ENCODE peak calls at places on chromosomes 13 and 19, in nine cellular contexts. P is AG09309, J is aorta, N is PC-3, O is GM23248, L is brain microvascular endothelial cell, U is foreskin fibroblast, E is tibial artery, R is heart right ventricle. Q is an unnamed sample.

GRCh38 chr19:49949735-49950589 is 11.0 kb downstream of the SIGLEC11 start:
- DNase-seq in J (peak; percentile 24), N (peak; percentile 63), L (no peak), P (peak; percentile 50), U (no peak), O (peak; percentile 13), E (no peak), R (no peak), Q (no peak)

GRCh38 chr13:33799950-33800592 is 17.9 kb upstream of the RFC3 start:
- DNase-seq in J (no peak), P (peak; percentile 13), E (no peak), R (no peak), O (peak; percentile 63), N (peak; percentile 46), U (no peak), L (peak; percentile 4), Q (no peak)

GRCh38 chr13:31697290-31697689 is 42.0 kb upstream of the RXFP2 start:
- DNase-seq in N (no peak), O (peak; percentile 29), U (peak; percentile 16), L (no peak), J (no peak), P (no peak), R (no peak), E (no peak), Q (no peak)

GRCh38 chr19:33502991-33503790 is 18.4 kb downstream of the PEPD start:
- DNase-seq in O (no peak), N (no peak), R (no peak), L (no peak), U (no peak), E (peak; percentile 47), J (peak; percentile 26), P (no peak), Q (no peak)

GRCh38 chr13:45299194-45299593 is 41.8 kb downstream of the TPT1 start:
- DNase-seq in J (no peak), N (peak; percentile 16), P (no peak), R (no peak), O (no peak), E (no peak), U (peak; percentile 11), L (no peak), Q (no peak)

GRCh38 chr13:27283906-27284523 is 13.4 kb downstream of the RASL11A start:
- DNase-seq in O (peak; percentile 47), L (no peak), E (no peak), J (no peak), U (peak; percentile 50), R (no peak), P (no peak), N (peak; percentile 59), Q (no peak)

GRCh38 chr13:110716235-110716505 is 2.7 kb downstream of the ING1 start:
- DNase-seq in P (no peak), L (peak; percentile 6), R (peak; percentile 37), J (peak; percentile 68), O (peak; percentile 66), N (peak; percentile 40), E (peak; percentile 83), U (peak; percentile 24), Q (no peak)

GRCh38 chr13:97945342-97945741 is 8.1 kb upstream of the IPO5 start:
- DNase-seq in L (no peak), N (no peak), O (peak; percentile 39), J (no peak), E (no peak), R (no peak), P (no peak), U (no peak), Q (no peak)

GRCh38 chr13:79995334-79995733 is 345.6 kb downstream of the SPRY2 start:
- DNase-seq in U (peak; percentile 85), J (no peak), P (peak; percentile 63), R (no peak), L (peak; percentile 75), O (peak; percentile 95), E (no peak), N (peak; percentile 52), Q (no peak)

GRCh38 chr19:30036154-30037129 is 94.4 kb downstream of the URI1 start:
- DNase-seq in N (no peak), L (peak; percentile 24), R (no peak), E (no peak), O (peak; percentile 33), U (peak; percentile 21), P (no peak), J (no peak), Q (no peak)

GRCh38 chr13:36131931-36132297 is 732 bp upstream of the DCLK1 start:
- DNase-seq in U (no peak), O (peak; percentile 33), N (no peak), P (no peak), E (peak; percentile 79), L (peak; percentile 56), R (peak; percentile 65), J (peak; percentile 81), Q (no peak)
- H3K4me3 ChIP-seq in U (peak overlapping the region; percentile 49), O (no peak overlapping the region), N (no peak overlapping the region), P (no peak overlapping the region), E (peak overlapping the region; percentile 59), L (no peak overlapping the region), R (peak overlapping the region; percentile 52), J (no peak overlapping the region), Q (peak overlapping the region; percentile 65)

GRCh38 chr19:8609210-8610040 is 1.1 kb downstream of the ADAMTS10 start:
- DNase-seq in O (peak; percentile 79), R (peak; percentile 72), N (no peak), E (peak; percentile 90), P (no peak), L (peak; percentile 81), J (peak; percentile 90), U (peak; percentile 51), Q (no peak)
- H3K4me3 ChIP-seq in O (peak overlapping the region; percentile 76), R (peak overlapping the region; percentile 56), N (no peak overlapping the region), E (peak overlapping the region; percentile 86), P (peak overlapping the region; percentile 48), L (peak overlapping the region; percentile 84), J (peak overlapping the region; percentile 81), U (peak overlapping the region; percentile 68), Q (no peak overlapping the region)

DNA sequence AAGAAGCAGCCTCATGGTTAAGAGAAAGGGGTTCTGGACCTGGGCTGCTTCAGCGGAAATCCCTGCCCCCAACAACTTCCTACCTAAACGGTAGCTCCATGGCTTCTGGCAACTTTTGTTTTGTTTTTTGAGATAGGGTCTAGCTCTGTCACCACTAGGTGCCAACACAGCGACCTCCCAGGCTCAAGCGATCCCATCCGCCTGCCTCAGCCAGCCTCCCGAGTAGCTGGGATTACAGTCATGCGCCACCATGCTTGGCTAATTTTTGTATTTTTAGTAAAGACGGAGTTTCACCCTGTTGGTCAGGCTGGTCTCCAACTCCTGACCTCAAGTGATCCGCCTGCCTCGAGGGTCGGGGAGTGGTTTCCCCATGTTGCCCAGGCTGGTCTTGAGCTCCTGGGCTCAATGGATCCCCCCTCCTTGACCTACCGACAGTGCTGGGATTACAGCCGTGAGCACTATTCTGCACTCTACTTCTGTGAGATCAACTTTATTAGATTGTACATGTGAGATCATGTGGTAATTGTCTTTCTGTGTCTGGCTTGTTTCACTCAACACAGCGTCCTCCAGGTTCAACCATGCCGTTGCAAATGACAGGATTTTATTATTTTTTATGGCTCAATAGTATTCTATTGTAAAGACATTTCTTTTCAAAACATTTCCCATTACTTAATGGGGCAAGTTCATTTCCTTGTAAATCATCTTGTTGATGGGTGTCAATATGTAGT is 1.3 kb upstream of the OBI1 start:
- DNase-seq in N (no peak), E (no peak), R (no peak), U (no peak), O (no peak), L (no peak), P (no peak), J (peak; percentile 32), Q (peak; percentile 63)
- H3K4me3 ChIP-seq in N (no peak overlapping the region), E (peak overlapping the region; percentile 86), R (peak overlapping the region; percentile 90), U (peak overlapping the region; percentile 83), O (peak overlapping the region; percentile 91), L (peak overlapping the region; percentile 91), P (peak overlapping the region; percentile 60), J (peak overlapping the region; percentile 62), Q (peak overlapping the region; percentile 69)

GRCh38 chr13:114110091-114110829 is 22.2 kb downstream of the RASA3 start:
- DNase-seq in L (no peak), J (peak; percentile 71), U (no peak), O (peak; percentile 42), N (no peak), P (no peak), R (no peak), E (peak; percentile 66), Q (peak; percentile 52)
- H3K4me3 ChIP-seq in L (no peak overlapping the region), J (no peak overlapping the region), U (no peak overlapping the region), O (no peak overlapping the region), N (no peak overlapping the region), P (no peak overlapping the region), R (peak overlapping the region; percentile 24), E (no peak overlapping the region), Q (no peak overlapping the region)

DNA sequence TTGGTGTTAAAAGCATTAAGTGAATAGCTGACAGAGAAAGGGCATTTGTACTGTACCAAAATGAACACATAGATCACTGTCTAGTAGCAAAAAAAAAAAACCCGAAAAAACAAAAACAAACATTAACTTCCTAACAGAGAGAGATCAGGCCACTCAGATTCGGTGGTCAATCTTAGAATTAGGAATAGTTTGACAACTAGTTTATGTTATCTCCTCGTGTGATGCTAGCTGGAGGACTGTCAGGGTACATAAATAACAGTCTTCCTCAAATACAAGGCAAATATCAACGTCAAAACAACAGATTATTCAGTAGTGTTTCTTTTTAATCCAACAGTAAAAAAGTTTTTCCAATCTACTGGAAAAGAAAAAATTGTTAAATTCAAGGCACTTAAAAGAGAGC is 1.7 kb downstream of the ZMYM5 start:
- DNase-seq in J (no peak), L (no peak), E (no peak), P (no peak), O (peak; percentile 12), R (no peak), N (peak; percentile 7), U (no peak), Q (no peak)
- H3K4me3 ChIP-seq in J (peak overlapping the region; percentile 67), L (peak overlapping the region; percentile 78), E (peak overlapping the region; percentile 97), P (peak overlapping the region; percentile 77), O (peak overlapping the region; percentile 92), R (peak overlapping the region; percentile 86), N (peak overlapping the region; percentile 91), U (peak overlapping the region; percentile 93), Q (peak overlapping the region; percentile 94)

GRCh38 chr19:4405977-4406376 is 3.5 kb downstream of the CHAF1A start:
- DNase-seq in L (no peak), J (no peak), R (no peak), O (no peak), N (no peak), U (no peak), E (no peak), P (no peak), Q (no peak)

GRCh38 chr19:4413588-4413987 is 11.1 kb downstream of the CHAF1A start:
- DNase-seq in O (no peak), N (no peak), P (no peak), E (no peak), R (no peak), U (no peak), L (no peak), J (no peak), Q (no peak)

GRCh38 chr19:4414144-4414799 is 11.8 kb downstream of the CHAF1A start:
- DNase-seq in R (no peak), P (no peak), O (peak; percentile 63), E (no peak), N (peak; percentile 17), U (peak; percentile 40), J (no peak), L (no peak), Q (no peak)

GRCh38 chr19:4406626-4407025 is 4.2 kb downstream of the CHAF1A start:
- DNase-seq in P (no peak), R (no peak), N (no peak), O (no peak), U (no peak), L (no peak), E (no peak), J (no peak), Q (no peak)

GRCh38 chr19:4409123-4409933 is 6.9 kb downstream of the CHAF1A start:
- DNase-seq in R (no peak), N (no peak), P (no peak), O (no peak), J (no peak), L (no peak), E (no peak), U (no peak), Q (no peak)
- H3K4me3 ChIP-seq in R (no peak overlapping the region), N (no peak overlapping the region), P (no peak overlapping the region), O (no peak overlapping the region), J (no peak overlapping the region), L (no peak overlapping the region), E (no peak overlapping the region), U (no peak overlapping the region), Q (no peak overlapping the region)